ENCODE peak calls at places on chromosomes 7 and 10, in four cellular contexts. Q is HepG2, J is IMR-90, K is K562. I is an unnamed sample.

GRCh38 chr7:143003393-143004051 is 23.4 kb downstream of the OR9A2 start:
- DNase-seq in K (peak), J (peak), Q (peak), I (peak)

GRCh38 chr10:28503114-28503513 is 29.8 kb upstream of the WAC start:
- DNase-seq in J (no peak), K (no peak), Q (no peak), I (peak)

GRCh38 chr10:66931340-66931948 is 5.6 kb downstream of the LRRTM3 start:
- DNase-seq in K (peak), J (peak), Q (peak), I (peak)

GRCh38 chr7:2930310-2931033 is 86.4 kb upstream of the GNA12 start:
- DNase-seq in K (no peak), J (no peak), Q (no peak), I (peak)

GRCh38 chr7:131188367-131189339 is 139.0 kb upstream of the MKLN1 start:
- DNase-seq in J (peak), Q (peak), K (peak), I (no peak)

GRCh38 chr7:142915315-142915714 is 18.2 kb downstream of the TRPV5 start:
- DNase-seq in J (no peak), K (no peak), Q (no peak), I (no peak)

GRCh38 chr7:1458676-1459511 is at the start of gene MICALL2:
- DNase-seq in Q (peak), J (peak), K (peak), I (peak)

GRCh38 chr7:70506463-70506862 is 625.5 kb upstream of the GALNT17 start:
- DNase-seq in J (no peak), Q (peak), K (no peak), I (peak)

GRCh38 chr7:47992446-47992845 is 13.0 kb upstream of the HUS1 start:
- DNase-seq in K (no peak), Q (no peak), J (no peak), I (no peak)

GRCh38 chr7:20220293-20220755 is 3.1 kb upstream of the MACC1 start:
- DNase-seq in K (no peak), Q (no peak), J (no peak), I (no peak)

GRCh38 chr10:127849224-127849623 is 43.5 kb downstream of the CLRN3 start:
- DNase-seq in J (no peak), Q (no peak), K (no peak), I (no peak)

GRCh38 chr7:121529003-121529402 is 132.9 kb upstream of the FAM3C start:
- DNase-seq in Q (no peak), J (no peak), K (no peak), I (no peak)

GRCh38 chr7:79091011-79091410 is 362.5 kb downstream of the MAGI2 start:
- DNase-seq in Q (no peak), J (no peak), K (no peak), I (no peak)

GRCh38 chr7:73802459-73802858 is 28.3 kb upstream of the CLDN4 start:
- DNase-seq in Q (no peak), K (no peak), J (no peak), I (no peak)

DNA sequence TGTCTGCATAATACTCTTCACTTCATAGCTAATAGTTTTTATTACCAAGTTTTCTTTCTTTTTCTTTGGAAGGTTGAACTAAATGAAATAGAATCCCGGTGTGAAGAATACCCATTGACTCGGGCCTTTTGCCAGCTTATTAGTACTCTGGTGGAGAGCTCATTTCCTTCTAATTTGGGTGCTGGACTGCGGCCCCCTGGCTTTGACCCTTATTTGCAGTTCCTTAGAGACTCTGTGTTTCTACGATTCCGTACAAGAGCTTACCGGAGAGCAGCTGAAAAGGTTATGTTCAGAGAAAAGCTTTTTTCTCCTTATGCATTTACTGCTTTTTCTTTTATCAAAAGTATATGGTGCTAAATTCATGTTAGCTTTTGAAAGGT is 40.2 kb downstream of the NUP205 start:
- DNase-seq in K (no peak), Q (no peak), J (no peak), I (no peak)
- TF ChIP-seq MXI1 in K (no peak), Q (no peak), J (no peak), I (no peak)

DNA sequence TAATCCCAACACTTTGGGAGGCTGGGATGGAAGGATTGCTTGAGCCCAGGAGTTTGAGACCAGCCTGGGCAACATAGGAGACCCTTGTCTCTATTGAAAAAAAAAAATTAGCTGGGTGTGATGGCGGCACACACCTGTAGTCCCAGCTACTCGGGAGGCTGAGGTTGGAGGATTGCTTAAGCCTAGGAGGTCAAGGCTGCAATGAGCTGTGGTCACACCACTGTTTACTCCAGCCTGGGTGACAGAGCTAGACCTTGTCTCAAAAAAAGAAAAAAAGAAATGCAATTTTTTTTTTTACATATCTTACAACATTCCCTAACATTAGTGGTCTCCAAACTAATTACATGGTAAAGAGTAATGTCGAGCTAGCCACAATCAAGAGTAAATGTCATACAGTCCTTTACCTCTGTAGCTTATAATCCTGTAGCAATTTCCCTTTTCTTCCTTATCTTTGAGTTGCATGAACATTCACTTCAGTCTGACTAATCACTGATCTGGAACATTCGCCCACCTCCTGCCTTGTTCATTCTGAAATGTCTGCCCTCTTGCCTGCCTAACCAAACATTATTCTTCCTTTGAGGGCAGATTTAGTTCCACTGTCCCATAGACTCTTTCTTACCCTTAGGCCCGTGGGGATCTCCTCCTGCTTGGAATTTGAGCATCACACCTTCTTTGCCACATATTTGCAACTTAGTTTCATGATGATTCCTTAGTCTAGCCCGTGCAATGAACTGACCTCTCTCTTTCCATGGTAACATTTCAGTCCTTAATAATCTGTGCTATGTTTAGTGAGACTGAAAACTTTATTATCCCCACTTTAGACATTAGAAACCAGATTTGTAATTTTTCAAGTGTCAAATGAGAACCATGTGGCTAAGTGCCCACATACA is 4.8 kb upstream of the VCL start:
- DNase-seq in J (peak), Q (no peak), K (no peak), I (no peak)
- TF ChIP-seq MXI1 in J (no peak), Q (no peak), K (no peak), I (no peak)

GRCh38 chr10:49520122-49520775 is 18.7 kb downstream of the ERCC6 start:
- DNase-seq in J (no peak), Q (no peak), K (no peak), I (no peak)
- TF ChIP-seq MXI1 in J (no peak), Q (no peak), K (no peak), I (no peak)

GRCh38 chr10:22341190-22341935 is 3.9 kb upstream of the SPAG6 start:
- DNase-seq in J (peak), Q (no peak), K (no peak), I (peak)

GRCh38 chr10:22341936-22342222 is 3.4 kb upstream of the SPAG6 start:
- DNase-seq in J (no peak), Q (no peak), K (no peak), I (no peak)

GRCh38 chr10:22338260-22338894 is 6.9 kb upstream of the SPAG6 start:
- DNase-seq in Q (no peak), J (no peak), K (no peak), I (no peak)

GRCh38 chr10:22339761-22340361 is 5.4 kb upstream of the SPAG6 start:
- DNase-seq in K (peak), Q (no peak), J (no peak), I (peak)

DNA sequence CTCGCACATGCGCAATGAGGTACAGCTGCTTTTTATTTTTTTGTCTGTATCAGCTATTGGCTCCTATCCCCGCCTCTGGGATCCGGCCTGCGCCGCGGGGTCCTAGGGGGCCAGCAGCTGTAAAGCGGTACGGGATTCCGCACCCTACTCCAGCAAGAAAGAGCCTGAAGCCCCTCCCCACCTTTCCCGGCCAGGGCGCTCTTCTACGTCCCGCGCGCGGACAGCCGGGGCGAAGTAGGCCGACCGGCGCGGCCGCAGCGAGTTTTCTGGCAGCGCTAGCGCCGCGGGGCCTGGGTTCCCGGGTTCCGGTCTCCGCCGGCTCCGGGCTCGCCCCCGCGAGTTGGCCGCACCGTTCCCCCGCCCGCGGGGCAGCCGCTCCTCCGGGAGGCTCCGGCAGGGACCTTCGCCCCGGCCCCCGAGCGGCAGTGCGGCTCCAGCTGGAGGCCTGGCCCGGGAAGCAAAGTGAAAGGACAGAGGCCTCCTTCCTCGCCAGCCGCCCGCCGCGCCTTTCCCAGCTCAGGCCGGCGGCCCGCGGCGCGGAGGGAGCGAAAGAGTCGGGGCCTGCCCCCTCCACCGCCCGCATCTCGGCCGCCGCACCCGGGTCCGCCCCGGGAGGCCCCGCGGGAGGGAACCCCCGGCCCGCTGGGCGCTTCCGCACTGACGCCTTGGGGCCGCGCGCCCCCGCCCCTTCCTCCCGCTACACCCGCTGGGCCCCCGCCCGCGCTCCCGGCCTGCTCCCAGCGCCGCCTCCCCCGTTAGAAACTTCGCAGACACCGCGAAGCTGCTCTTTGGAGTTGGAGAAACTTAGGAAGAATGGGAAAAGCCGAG is 4.7 kb upstream of the SPAG6 start:
- DNase-seq in J (peak), Q (peak), K (peak), I (peak)
- TF ChIP-seq MXI1 in J (peak), Q (no peak), K (no peak), I (no peak)

GRCh38 chr10:14089556-14090297 is 241.0 kb downstream of the FRMD4A start:
- DNase-seq in Q (no peak), J (no peak), K (no peak), I (no peak)
- TF ChIP-seq MXI1 in Q (no peak), J (no peak), K (no peak), I (no peak)

DNA sequence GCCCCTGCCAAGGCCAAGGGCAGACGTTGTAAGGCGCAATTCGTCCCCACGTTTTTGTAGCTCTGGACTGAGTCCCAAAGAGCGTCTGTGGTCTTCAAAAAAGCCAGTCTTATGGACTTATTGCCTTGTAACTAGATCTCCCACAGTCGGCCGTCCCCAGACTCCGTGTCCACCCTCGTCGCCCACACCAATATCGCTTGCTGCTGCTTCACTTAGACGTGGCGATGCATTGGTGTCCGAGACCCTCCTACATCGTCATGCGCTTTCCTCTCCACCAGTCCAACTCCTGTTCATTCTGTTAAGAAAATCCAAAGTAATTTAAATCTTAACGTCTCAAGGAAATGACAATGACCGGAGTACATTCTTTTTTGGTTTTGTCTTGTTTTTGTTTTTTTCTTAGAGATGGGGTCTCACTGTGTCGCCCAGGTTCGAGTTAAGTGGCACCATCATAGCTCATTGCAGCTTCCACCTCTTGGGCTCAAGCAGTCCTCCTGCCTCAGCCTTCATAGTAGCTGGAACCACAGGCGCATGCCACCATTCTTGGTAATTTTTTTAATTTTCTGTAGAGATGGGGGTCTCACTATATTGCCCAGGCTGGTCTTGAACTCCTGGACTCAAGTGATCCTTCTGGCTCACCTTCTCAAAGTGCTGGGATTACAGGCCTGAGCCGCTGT is 851 bp downstream of the KIFBP start:
- DNase-seq in J (peak), K (no peak), Q (no peak), I (no peak)
- TF ChIP-seq MXI1 in J (no peak), K (no peak), Q (no peak), I (no peak)

GRCh38 chr7:93811198-93811597 is 79.4 kb downstream of the TFPI2 start:
- DNase-seq in Q (no peak), K (no peak), J (no peak), I (no peak)
- TF ChIP-seq MXI1 in Q (no peak), K (no peak), J (no peak), I (no peak)

DNA sequence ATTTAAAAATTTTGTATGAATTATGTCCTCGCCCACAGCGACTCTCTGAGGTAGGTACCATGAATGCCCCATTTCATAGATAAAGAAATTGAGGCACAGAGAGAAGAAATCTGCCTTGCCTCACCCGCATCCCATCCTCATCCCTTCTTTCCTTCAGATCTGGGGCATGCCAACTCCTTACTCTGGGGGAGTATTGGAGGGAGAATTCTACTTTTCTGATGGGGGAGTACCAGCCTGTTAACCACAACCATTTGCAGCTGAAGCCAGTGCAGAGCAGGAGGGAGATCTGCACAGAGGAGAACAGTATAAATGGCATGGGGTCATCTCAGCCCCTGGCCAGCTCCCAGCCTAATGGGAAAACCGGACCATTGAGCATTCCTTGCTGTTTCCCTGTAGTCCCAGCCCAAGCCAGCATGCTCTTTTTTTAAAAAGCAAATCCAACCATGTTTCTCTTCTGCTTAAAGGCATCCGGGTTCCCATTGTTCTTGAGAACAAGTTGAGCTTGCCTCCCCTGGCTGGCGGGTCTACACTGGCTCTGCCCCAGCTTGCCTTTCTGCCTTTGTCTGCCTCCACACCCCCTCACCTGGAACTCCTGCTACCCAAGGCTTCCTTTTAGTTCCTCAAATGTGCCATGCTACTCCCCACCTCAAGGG is 8.7 kb upstream of the ZNF503 start:
- DNase-seq in Q (no peak), J (no peak), K (no peak), I (no peak)
- TF ChIP-seq MXI1 in Q (no peak), J (no peak), K (no peak), I (no peak)

GRCh38 chr10:90222939-90223338 is 521.5 kb downstream of the KIF20B start:
- DNase-seq in Q (no peak), J (no peak), K (no peak), I (no peak)

GRCh38 chr10:90213346-90213745 is 512.0 kb downstream of the KIF20B start:
- DNase-seq in J (no peak), K (no peak), Q (no peak), I (no peak)

GRCh38 chr10:90222372-90222771 is 521.0 kb downstream of the KIF20B start:
- DNase-seq in K (no peak), Q (no peak), J (peak), I (no peak)

GRCh38 chr10:90218846-90219245 is 517.5 kb downstream of the KIF20B start:
- DNase-seq in Q (no peak), J (no peak), K (no peak), I (no peak)
- TF ChIP-seq MXI1 in Q (no peak), J (no peak), K (no peak), I (no peak)

GRCh38 chr10:77164616-77165311 is 472.8 kb downstream of the KCNMA1 start:
- DNase-seq in J (peak), K (no peak), Q (no peak), I (no peak)

GRCh38 chr10:77168161-77168560 is 469.4 kb downstream of the KCNMA1 start:
- DNase-seq in J (no peak), Q (no peak), K (no peak), I (no peak)

GRCh38 chr10:77163670-77164348 is 473.8 kb downstream of the KCNMA1 start:
- DNase-seq in J (peak), K (no peak), Q (peak), I (peak)

GRCh38 chr10:77162697-77163096 is 474.9 kb downstream of the KCNMA1 start:
- DNase-seq in Q (no peak), K (no peak), J (peak), I (no peak)

DNA sequence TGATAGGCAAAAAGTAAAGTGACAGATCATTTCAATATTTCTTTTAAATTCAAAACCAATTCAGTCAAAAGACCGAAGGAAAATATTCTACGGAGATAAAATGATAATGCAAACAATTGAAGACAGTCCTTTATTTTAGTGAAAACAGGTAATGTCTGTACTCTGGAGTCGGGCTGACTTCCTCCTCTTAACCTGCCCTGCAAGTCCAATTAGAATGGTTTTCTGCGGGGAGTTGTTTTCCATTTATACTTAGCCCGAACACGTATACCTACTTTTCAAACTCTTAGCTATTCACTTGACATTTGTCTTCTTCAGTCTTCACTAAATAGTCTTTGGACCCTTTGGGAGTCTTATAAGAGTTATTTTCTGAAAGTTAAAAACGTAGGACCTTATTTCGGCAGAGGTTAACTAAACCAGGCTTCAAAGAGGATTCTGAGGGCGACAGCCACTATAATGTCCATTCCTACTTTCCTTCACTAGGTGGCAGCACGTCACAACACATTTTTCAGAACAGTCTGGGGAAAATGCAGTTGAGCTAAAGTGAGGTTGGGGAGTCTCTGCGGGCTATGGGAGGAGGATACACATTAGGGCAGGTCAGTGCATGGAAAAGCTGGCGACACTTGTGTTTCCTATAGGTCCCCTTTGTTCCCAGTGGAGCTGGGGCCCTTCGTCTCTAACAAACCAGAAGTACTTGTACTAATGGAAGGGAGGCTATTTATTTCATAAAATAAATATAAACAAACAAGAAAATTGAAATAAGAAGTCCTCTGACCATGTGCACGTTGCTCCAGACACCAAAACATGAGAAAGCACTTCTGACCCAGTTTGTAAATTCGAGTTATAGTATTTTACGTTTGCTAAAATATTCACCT is 471.9 kb downstream of the KCNMA1 start:
- DNase-seq in Q (peak), J (peak), K (peak), I (peak)
- TF ChIP-seq MXI1 in Q (no peak), J (no peak), K (no peak), I (no peak)

I was measured in SK-N-SH.